ENCODE peak calls at places on chromosome 9, in nine cellular contexts. R, M, V, W, Y, B, X, T and D are unnamed samples. For H3K27me3 and H3K9me3, the result is how much of the 10 kb centered on the place peaks cover.

GRCh38 chr9:33202552-33203300 is 35.6 kb upstream of the B4GALT1 start:
- DNase-seq in R (peak), M (no peak), V (no peak), W (peak), Y (peak), B (no peak), X (no peak), T (no peak), D (no peak)

GRCh38 chr9:96183751-96184150 is 118.2 kb downstream of the HSD17B3 start:
- DNase-seq in R (no peak), M (no peak), V (no peak), W (no peak), Y (no peak), B (no peak), X (no peak), T (no peak), D (no peak)

GRCh38 chr9:116099821-116100220 is 53.8 kb upstream of the PAPPA start:
- DNase-seq in R (peak), M (no peak), V (no peak), W (no peak), Y (no peak), B (no peak), X (no peak), T (no peak), D (no peak)

GRCh38 chr9:4339783-4340335 is 40.0 kb upstream of the GLIS3 start:
- DNase-seq in R (peak), M (no peak), V (no peak), W (no peak), Y (no peak), B (no peak), X (no peak), T (no peak), D (no peak)

GRCh38 chr9:69317894-69318293 is 7.1 kb upstream of the ENTREP1 start:
- DNase-seq in R (no peak), M (no peak), V (no peak), W (no peak), Y (no peak), B (no peak), X (no peak), T (no peak), D (no peak)

GRCh38 chr9:86279839-86280238 is 2.5 kb downstream of the ISCA1 start:
- DNase-seq in R (no peak), M (no peak), V (no peak), W (no peak), Y (no peak), B (no peak), X (no peak), T (no peak), D (no peak)

GRCh38 chr9:75169623-75170022 is 81.3 kb downstream of the OSTF1 start:
- DNase-seq in R (peak), M (no peak), V (no peak), W (no peak), Y (no peak), B (no peak), X (no peak), T (no peak), D (peak)

GRCh38 chr9:111052831-111053230 is 14.6 kb upstream of the LPAR1 start:
- DNase-seq in R (peak), M (no peak), V (no peak), W (no peak), Y (no peak), B (no peak), X (no peak), T (no peak), D (no peak)

DNA sequence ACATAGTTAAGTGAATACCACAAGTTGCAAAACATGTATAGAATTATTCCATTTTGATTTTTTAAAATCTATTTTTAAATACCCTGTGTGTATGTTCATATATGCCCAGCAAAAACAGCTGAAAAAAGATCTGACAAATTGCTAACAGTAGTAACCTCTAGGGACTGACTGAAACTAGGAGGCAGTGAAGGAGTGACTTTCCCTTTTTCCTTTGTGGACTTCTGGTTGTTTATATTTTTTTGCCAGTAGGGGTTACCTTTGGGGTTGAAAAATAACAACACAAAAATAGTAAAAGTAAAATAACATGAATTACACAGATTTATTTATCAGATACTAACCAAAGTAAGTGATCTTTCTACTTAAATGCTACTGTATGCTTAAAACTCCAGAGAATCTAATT is 2.9 kb downstream of the MEGF9 start:
- DNase-seq in R (peak), M (no peak), V (no peak), W (no peak), Y (no peak), B (no peak), X (no peak), T (no peak), D (no peak)
- H3K4me3 ChIP-seq in R (no peak), M (no peak), V (no peak), W (no peak), Y (no peak), B (no peak), X (peak), T (no peak), D (peak)

GRCh38 chr9:78573205-78573604 is 276.3 kb downstream of the PSAT1 start:
- DNase-seq in R (no peak), M (no peak), V (no peak), W (no peak), Y (no peak), B (no peak), X (no peak), T (peak), D (peak)

GRCh38 chr9:78572266-78572665 is 275.3 kb downstream of the PSAT1 start:
- DNase-seq in R (no peak), M (no peak), V (no peak), W (no peak), Y (no peak), B (no peak), X (no peak), T (no peak), D (no peak)

GRCh38 chr9:78575041-78575440 is 278.1 kb downstream of the PSAT1 start:
- DNase-seq in R (no peak), M (no peak), V (peak), W (no peak), Y (no peak), B (no peak), X (no peak), T (peak), D (peak)

GRCh38 chr9:78574354-78575036 is 277.6 kb downstream of the PSAT1 start:
- DNase-seq in R (no peak), M (no peak), V (peak), W (no peak), Y (no peak), B (no peak), X (no peak), T (peak), D (peak)

DNA sequence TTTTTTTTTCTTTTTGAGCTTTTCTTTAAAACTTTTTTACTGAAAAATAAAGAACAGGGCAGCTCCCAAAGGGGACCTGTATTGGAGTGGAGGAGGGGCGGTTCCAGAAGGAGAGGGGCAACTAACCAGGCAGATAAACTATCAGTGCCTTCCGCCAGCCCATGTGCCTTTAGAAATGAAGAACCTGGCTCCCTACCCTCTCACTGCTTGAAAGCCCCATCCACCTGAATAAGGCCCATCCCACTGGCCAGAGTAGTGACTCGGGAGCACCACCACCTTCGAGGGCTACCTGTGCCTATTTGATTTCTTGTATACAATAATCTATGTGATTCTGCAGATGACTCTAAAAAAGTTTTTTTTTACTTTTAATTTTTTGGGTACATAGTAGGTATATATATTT is 276.7 kb downstream of the PSAT1 start:
- DNase-seq in R (no peak), M (no peak), V (no peak), W (no peak), Y (no peak), B (no peak), X (no peak), T (no peak), D (no peak)
- H3K27me3 ChIP-seq in R (under half), M (under half), V (under half), W (under half), Y (under half), B (under half), X (under half), T (under half), D (under half)

DNA sequence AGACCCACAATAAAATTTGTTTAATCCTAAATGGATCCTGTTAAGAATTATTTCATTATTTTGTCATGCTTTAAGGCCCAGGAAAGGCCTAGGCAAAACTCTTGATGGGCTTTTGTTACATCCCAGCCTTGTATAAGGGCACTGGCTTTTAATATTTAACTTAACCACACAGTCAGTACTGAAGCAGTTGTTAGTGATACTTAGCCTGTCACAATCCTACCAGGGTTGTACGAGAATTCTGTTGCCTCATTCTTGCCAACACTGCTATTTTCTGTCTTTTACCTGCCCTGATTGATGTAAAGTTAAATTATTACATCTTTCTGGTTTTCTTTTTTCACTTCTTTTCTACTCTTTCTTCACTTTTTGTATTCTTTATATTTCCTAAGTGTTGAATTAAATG is 10.9 kb downstream of the ZNF169 start:
- DNase-seq in R (no peak), M (no peak), V (no peak), W (no peak), Y (no peak), B (no peak), X (no peak), T (no peak), D (no peak)
- H3K9me3 ChIP-seq in R (under half), M (under half), V (under half), W (under half), Y (under half), B (under half), X (under half), T (under half), D (under half)

GRCh38 chr9:131310833-131311554 is 21.5 kb downstream of the PLPP7 start:
- DNase-seq in R (peak), M (peak), V (no peak), W (no peak), Y (no peak), B (no peak), X (no peak), T (peak), D (no peak)
- H3K4me3 ChIP-seq in R (no peak), M (peak), V (no peak), W (no peak), Y (no peak), B (no peak), X (peak), T (no peak), D (no peak)

GRCh38 chr9:124482431-124483031 is 24.7 kb downstream of the NR5A1 start:
- DNase-seq in R (no peak), M (no peak), V (no peak), W (no peak), Y (no peak), B (no peak), X (peak), T (peak), D (no peak)
- H3K27me3 ChIP-seq in R (under half), M (under half), V (half or more), W (under half), Y (under half), B (under half), X (half or more), T (under half), D (under half)

GRCh38 chr9:133278161-133279131 is 3.4 kb upstream of the ABO start:
- DNase-seq in R (no peak), M (no peak), V (no peak), W (no peak), Y (no peak), B (no peak), X (no peak), T (no peak), D (no peak)
- H3K9me3 ChIP-seq in R (under half), M (under half), V (under half), W (under half), Y (under half), B (under half), X (under half), T (under half), D (under half)

GRCh38 chr9:78493166-78493742 is 196.3 kb downstream of the PSAT1 start:
- DNase-seq in R (no peak), M (no peak), V (no peak), W (no peak), Y (no peak), B (no peak), X (no peak), T (no peak), D (no peak)
- H3K4me3 ChIP-seq in R (no peak), M (no peak), V (no peak), W (no peak), Y (no peak), B (no peak), X (no peak), T (no peak), D (no peak)

GRCh38 chr9:70420267-70421019 is 6.0 kb upstream of the KLF9 start:
- DNase-seq in R (peak), M (no peak), V (peak), W (peak), Y (peak), B (peak), X (peak), T (peak), D (peak)
- H3K27me3 ChIP-seq in R (under half), M (under half), V (half or more), W (under half), Y (under half), B (under half), X (under half), T (half or more), D (under half)

DNA sequence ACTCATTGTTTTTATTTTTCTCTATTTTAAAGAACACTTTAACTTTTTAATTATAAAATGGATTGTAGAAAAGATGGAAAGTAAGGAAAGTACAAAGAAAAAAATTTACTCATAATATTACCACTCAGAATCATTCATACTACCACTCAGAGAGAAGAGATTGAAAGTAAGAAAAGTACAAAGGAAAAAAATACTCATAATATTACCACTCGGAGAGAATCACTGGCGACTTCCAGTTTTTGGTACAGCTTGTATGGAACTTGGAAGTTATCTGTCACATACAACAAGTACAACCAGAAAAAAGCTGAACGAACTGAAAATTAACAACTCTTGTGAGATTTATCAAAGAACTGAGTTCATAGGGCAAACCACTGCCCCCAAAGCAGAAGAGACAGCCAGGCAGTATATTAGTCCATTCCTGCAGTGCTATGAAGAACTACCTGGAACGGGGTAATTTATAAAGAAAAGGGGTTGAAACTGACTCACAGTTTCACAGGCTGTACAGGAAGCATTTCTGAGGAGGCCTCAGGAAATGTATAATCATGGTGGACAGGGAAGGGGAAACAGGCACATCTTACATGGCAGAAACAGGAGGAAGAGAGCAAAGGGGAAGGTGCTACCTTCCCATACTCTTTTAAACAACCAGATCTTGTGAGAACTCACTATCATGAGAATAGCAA is 183.9 kb downstream of the SMARCA2 start:
- DNase-seq in R (no peak), M (no peak), V (no peak), W (no peak), Y (no peak), B (no peak), X (no peak), T (no peak), D (no peak)
- H3K9me3 ChIP-seq in R (under half), M (under half), V (under half), W (under half), Y (under half), B (under half), X (under half), T (under half), D (under half)

GRCh38 chr9:73093016-73093739 is 58.5 kb upstream of the ANXA1 start:
- DNase-seq in R (peak), M (no peak), V (no peak), W (no peak), Y (no peak), B (no peak), X (no peak), T (no peak), D (no peak)

GRCh38 chr9:73093740-73094379 is 57.8 kb upstream of the ANXA1 start:
- DNase-seq in R (peak), M (no peak), V (no peak), W (no peak), Y (no peak), B (no peak), X (no peak), T (no peak), D (no peak)

GRCh38 chr9:73090214-73090613 is 61.5 kb upstream of the ANXA1 start:
- DNase-seq in R (no peak), M (no peak), V (no peak), W (no peak), Y (no peak), B (no peak), X (no peak), T (no peak), D (no peak)

GRCh38 chr9:73089304-73089985 is 62.2 kb upstream of the ANXA1 start:
- DNase-seq in R (no peak), M (no peak), V (no peak), W (no peak), Y (no peak), B (no peak), X (no peak), T (no peak), D (no peak)

GRCh38 chr9:73091909-73092308 is 59.8 kb upstream of the ANXA1 start:
- DNase-seq in R (no peak), M (no peak), V (no peak), W (no peak), Y (no peak), B (no peak), X (no peak), T (no peak), D (no peak)
- H3K4me3 ChIP-seq in R (no peak), M (no peak), V (no peak), W (no peak), Y (no peak), B (no peak), X (no peak), T (no peak), D (no peak)